ENCODE peak calls at places on chromosomes 12 and 14, in four cellular contexts. P is suprapubic skin, U is psoas muscle, K is transverse colon. Z is an unnamed sample.

GRCh38 chr14:44462372-44462771 is 44.7 kb downstream of the FSCB start:
- DNase-seq in P (no peak), U (no peak), K (no peak), Z (no peak)

GRCh38 chr12:20561886-20562285 is 133.2 kb upstream of the SLCO1C1 start:
- DNase-seq in P (no peak), U (no peak), K (no peak), Z (no peak)

GRCh38 chr12:124379938-124380754 is 85.3 kb downstream of the RFLNA start:
- DNase-seq in P (no peak), U (peak; percentile 85), K (peak; percentile 46), Z (no peak)

GRCh38 chr14:30069536-30069935 is 141.9 kb upstream of the PRKD1 start:
- DNase-seq in P (no peak), U (no peak), K (no peak), Z (no peak)

GRCh38 chr12:89212339-89212771 is 139.9 kb downstream of the DUSP6 start:
- DNase-seq in P (no peak), U (peak; percentile 46), K (peak; percentile 16), Z (no peak)

GRCh38 chr12:1977109-1977508 is 27.1 kb downstream of the DCP1B start:
- DNase-seq in P (no peak), U (no peak), K (no peak), Z (no peak)

GRCh38 chr12:71947645-71948105 is 9.0 kb downstream of the TPH2 start:
- DNase-seq in P (no peak), U (peak; percentile 34), K (no peak), Z (peak; percentile 89)

GRCh38 chr12:118986043-118986442 is 4.7 kb downstream of the SRRM4 start:
- DNase-seq in P (no peak), U (no peak), K (no peak), Z (no peak)

GRCh38 chr14:67515386-67516079 is 17.6 kb upstream of the PLEKHH1 start:
- DNase-seq in P (no peak), U (peak; percentile 49), K (no peak), Z (no peak)

GRCh38 chr14:74548881-74549280 is 55.3 kb downstream of the ISCA2 start:
- DNase-seq in P (no peak), U (peak; percentile 95), K (no peak), Z (no peak)

GRCh38 chr14:69316449-69317391 is 56.8 kb downstream of the GALNT16 start:
- DNase-seq in P (peak; percentile 82), U (peak; percentile 74), K (peak; percentile 28), Z (no peak)

GRCh38 chr12:68259318-68259940 is 6.0 kb upstream of the IL22 start:
- DNase-seq in P (no peak), U (no peak), K (no peak), Z (no peak)

GRCh38 chr12:85036736-85037135 is 585 bp downstream of the LRRIQ1 start:
- DNase-seq in P (no peak), U (no peak), K (no peak), Z (no peak)

GRCh38 chr12:85041395-85041794 is 5.2 kb downstream of the LRRIQ1 start:
- DNase-seq in P (no peak), U (no peak), K (no peak), Z (no peak)

GRCh38 chr12:85036241-85036707 is at the start of the genes LRRIQ1 and TSPAN19:
- DNase-seq in P (peak; percentile 76), U (peak; percentile 54), K (peak; percentile 48), Z (peak; percentile 92)
- H3K4me3 ChIP-seq in P (peak within 1 kb of the TSS; percentile 45), U (peak within 1 kb of the TSS; percentile 65), K (peak within 1 kb of the TSS; percentile 28), Z (peak within 1 kb of the TSS; percentile 50)

GRCh38 chr12:27578689-27579372 is 54.8 kb downstream of the PPFIBP1 start:
- DNase-seq in P (no peak), U (no peak), K (no peak), Z (no peak)

GRCh38 chr12:27580561-27581330 is 56.7 kb downstream of the PPFIBP1 start:
- DNase-seq in P (no peak), U (no peak), K (no peak), Z (no peak)

GRCh38 chr12:27585739-27586265 is 61.8 kb downstream of the PPFIBP1 start:
- DNase-seq in P (no peak), U (no peak), K (no peak), Z (no peak)

GRCh38 chr12:27583981-27584380 is 60.0 kb downstream of the PPFIBP1 start:
- DNase-seq in P (no peak), U (no peak), K (no peak), Z (no peak)

GRCh38 chr12:27583057-27583797 is 59.2 kb downstream of the PPFIBP1 start:
- DNase-seq in P (no peak), U (no peak), K (no peak), Z (no peak)
- H3K27ac ChIP-seq in P (peak overlapping the region; percentile 42), U (peak overlapping the region; percentile 63), K (peak overlapping the region; percentile 36), Z (no peak overlapping the region)

DNA sequence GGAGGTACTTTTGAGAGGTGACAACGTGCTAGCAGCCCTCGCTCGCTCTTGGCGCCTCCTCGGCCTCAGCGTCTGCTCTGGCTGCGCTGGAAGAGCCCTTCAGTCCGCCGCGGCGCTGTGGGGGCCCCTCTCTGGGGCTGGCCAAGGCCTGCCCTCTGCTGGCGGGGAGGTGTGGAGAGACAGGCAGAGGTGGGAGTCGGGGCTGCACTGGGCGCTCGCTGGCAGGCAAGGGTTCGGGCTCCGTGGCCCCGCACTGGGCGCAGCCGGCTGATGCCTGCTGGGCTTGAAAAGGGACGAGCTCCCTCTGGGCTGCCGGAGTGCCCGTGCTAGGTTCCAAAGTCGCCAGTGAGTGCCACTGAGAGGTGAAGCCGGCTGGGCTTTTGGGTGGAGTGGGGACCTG is 580.0 kb downstream of the DIO2 start:
- DNase-seq in P (no peak), U (peak; percentile 38), K (no peak), Z (no peak)
- H3K9me3 ChIP-seq in P (no peaks in the 10 kb centered on the region), U (no peaks in the 10 kb centered on the region), K (no peaks in the 10 kb centered on the region), Z (no peaks in the 10 kb centered on the region)

GRCh38 chr14:105074601-105075053 is 9.4 kb upstream of the GPR132 start:
- DNase-seq in P (peak; percentile 78), U (peak; percentile 46), K (no peak), Z (no peak)
- H3K4me3 ChIP-seq in P (peak overlapping the region; percentile 8), U (no peak overlapping the region), K (no peak overlapping the region), Z (no peak overlapping the region)

GRCh38 chr12:75853621-75854020 is 178.0 kb downstream of the PHLDA1 start:
- DNase-seq in P (no peak), U (no peak), K (no peak), Z (no peak)

GRCh38 chr12:75850751-75851462 is 180.7 kb downstream of the PHLDA1 start:
- DNase-seq in P (no peak), U (no peak), K (peak; percentile 14), Z (no peak)

GRCh38 chr12:75852956-75853355 is 178.6 kb downstream of the PHLDA1 start:
- DNase-seq in P (no peak), U (no peak), K (no peak), Z (no peak)

GRCh38 chr12:75854681-75855309 is 176.8 kb downstream of the PHLDA1 start:
- DNase-seq in P (no peak), U (no peak), K (no peak), Z (no peak)

DNA sequence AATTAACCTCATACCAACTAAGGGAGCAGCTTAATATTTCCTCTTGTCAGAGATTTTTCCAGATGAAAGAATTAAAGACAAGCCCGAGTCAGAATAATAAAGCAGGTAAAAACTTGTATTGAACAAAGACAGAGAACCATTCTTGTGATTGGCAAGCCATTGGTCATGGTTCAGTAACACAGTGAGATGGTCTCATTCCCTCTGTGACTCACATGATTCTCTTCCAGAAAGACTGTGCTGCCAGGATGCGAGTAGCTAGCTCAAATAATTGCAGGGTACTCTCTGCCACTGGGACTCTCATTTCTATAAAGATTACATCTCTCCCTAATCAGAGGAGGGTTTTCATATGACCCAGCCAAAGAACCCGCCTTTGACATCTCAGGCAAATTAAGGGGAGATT is 179.4 kb downstream of the PHLDA1 start:
- DNase-seq in P (no peak), U (no peak), K (no peak), Z (no peak)
- H3K27ac ChIP-seq in P (no peak overlapping the region), U (no peak overlapping the region), K (no peak overlapping the region), Z (no peak overlapping the region)

GRCh38 chr12:34400423-34400881 is 378.2 kb downstream of the ALG10 start:
- DNase-seq in P (peak; percentile 63), U (peak; percentile 30), K (peak; percentile 1), Z (no peak)

GRCh38 chr12:34402228-34402898 is 380.1 kb downstream of the ALG10 start:
- DNase-seq in P (peak; percentile 69), U (peak; percentile 35), K (peak; percentile 1), Z (no peak)

GRCh38 chr12:34399631-34400422 is 377.5 kb downstream of the ALG10 start:
- DNase-seq in P (peak; percentile 53), U (peak; percentile 36), K (peak; percentile 4), Z (no peak)

GRCh38 chr12:34401659-34402227 is 379.4 kb downstream of the ALG10 start:
- DNase-seq in P (peak; percentile 76), U (peak; percentile 41), K (no peak), Z (no peak)

DNA sequence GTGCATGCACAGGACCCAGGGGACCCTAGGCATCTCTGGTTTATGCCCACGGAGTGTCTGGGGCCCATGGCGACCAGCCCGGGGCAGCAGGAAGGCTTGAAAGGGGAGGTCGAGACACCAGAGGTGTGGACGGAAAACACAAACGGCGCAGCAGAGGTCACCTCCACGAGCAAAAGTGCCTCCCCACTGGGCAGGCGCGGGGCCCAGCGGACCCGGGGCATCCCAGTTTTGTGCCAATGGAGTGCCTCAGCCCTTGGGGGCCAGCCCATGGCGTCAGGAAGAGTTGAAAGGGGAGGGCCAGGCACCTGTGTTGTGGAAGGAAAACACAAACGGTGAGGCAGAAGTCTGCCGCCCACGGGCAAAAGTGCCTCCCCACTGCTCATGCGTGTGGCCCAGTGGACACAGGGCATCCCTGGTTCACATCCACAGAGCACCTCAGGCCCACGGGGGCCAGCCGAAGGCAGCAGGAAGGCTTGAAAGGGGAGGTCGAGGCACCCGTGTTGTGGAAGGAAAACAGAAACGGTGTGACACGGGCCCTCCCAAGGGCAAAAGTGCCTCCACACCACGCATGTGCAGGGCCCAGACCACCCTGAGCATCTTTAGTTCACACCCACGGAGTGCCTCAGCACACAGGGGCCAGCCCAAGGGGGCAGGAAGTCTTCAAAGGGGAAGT is 378.8 kb downstream of the ALG10 start:
- DNase-seq in P (peak; percentile 61), U (peak; percentile 25), K (peak; percentile 4), Z (no peak)
- H3K9me3 ChIP-seq in P (peaks cover 50% of the 10 kb centered on the region), U (no peaks in the 10 kb centered on the region), K (peaks cover 44% of the 10 kb centered on the region), Z (peaks cover 36% of the 10 kb centered on the region)

GRCh38 chr12:45434094-45434493 is 218.2 kb downstream of the ANO6 start:
- DNase-seq in P (no peak), U (no peak), K (no peak), Z (no peak)
- H3K4me3 ChIP-seq in P (no peak overlapping the region), U (no peak overlapping the region), K (no peak overlapping the region), Z (no peak overlapping the region)

GRCh38 chr14:101835566-101835965 is 74.1 kb downstream of the PPP2R5C start:
- DNase-seq in P (no peak), U (no peak), K (no peak), Z (no peak)
- H3K27ac ChIP-seq in P (no peak overlapping the region), U (peak overlapping the region; percentile 66), K (peak overlapping the region; percentile 59), Z (no peak overlapping the region)

Z was measured in iPS DF 6.9.